ENCODE peak calls at places on chromosomes 6 and 20, in eight cellular contexts. W is HepG2, A is tibial nerve, I is A549, V is ovary, B is erythroblast, H is heart left ventricle, R is upper lobe of left lung. U is an unnamed sample.

GRCh38 chr6:90294989-90295853 is 1.4 kb downstream of the BACH2 start:
- DNase-seq in W (no peak), A (no peak), I (peak; percentile 29), V (peak; percentile 70), B (peak; percentile 60), H (peak; percentile 55), R (peak; percentile 91), U (no peak)

GRCh38 chr6:12266571-12266970 is 23.6 kb upstream of the EDN1 start:
- DNase-seq in W (no peak), A (no peak), I (no peak), V (no peak), B (no peak), H (no peak), R (no peak), U (no peak)

GRCh38 chr6:12791371-12791770 is 74.8 kb downstream of the PHACTR1 start:
- DNase-seq in W (no peak), A (no peak), I (no peak), V (no peak), B (no peak), H (no peak), R (no peak), U (no peak)

GRCh38 chr6:47126647-47127339 is 84.7 kb upstream of the ADGRF1 start:
- DNase-seq in W (peak; percentile 91), A (no peak), I (no peak), V (no peak), B (no peak), H (peak; percentile 24), R (no peak), U (no peak)

GRCh38 chr6:53866231-53866630 is 71.4 kb downstream of the LRRC1 start:
- DNase-seq in W (no peak), A (no peak), I (no peak), V (no peak), B (no peak), H (no peak), R (no peak), U (no peak)

GRCh38 chr6:82651845-82652333 is 288.3 kb downstream of the TPBG start:
- DNase-seq in W (no peak), A (no peak), I (no peak), V (no peak), B (no peak), H (no peak), R (no peak), U (no peak)

GRCh38 chr6:39855356-39855995 is 63.3 kb downstream of the DAAM2 start:
- DNase-seq in W (no peak), A (no peak), I (no peak), V (no peak), B (no peak), H (no peak), R (no peak), U (no peak)

GRCh38 chr6:75204222-75204958 is 1.5 kb downstream of the COL12A1 start:
- DNase-seq in W (peak; percentile 40), A (peak; percentile 74), I (peak; percentile 79), V (peak; percentile 90), B (peak; percentile 48), H (peak; percentile 77), R (no peak), U (peak; percentile 93)

GRCh38 chr20:52494244-52494643 is 302.7 kb upstream of the ZFP64 start:
- DNase-seq in W (no peak), A (no peak), I (peak; percentile 10), V (no peak), B (no peak), H (no peak), R (no peak), U (no peak)

GRCh38 chr20:39047417-39047985 is 85.4 kb downstream of the DHX35 start:
- DNase-seq in W (no peak), A (no peak), I (no peak), V (no peak), B (no peak), H (no peak), R (peak; percentile 61), U (no peak)

GRCh38 chr20:34037121-34037520 is 43.4 kb downstream of the RALY start:
- DNase-seq in W (no peak), A (no peak), I (no peak), V (no peak), B (peak; percentile 13), H (peak; percentile 25), R (no peak), U (no peak)

GRCh38 chr6:36335465-36336209 is 1.1 kb downstream of the BNIP5 start:
- DNase-seq in W (no peak), A (no peak), I (no peak), V (no peak), B (no peak), H (no peak), R (no peak), U (no peak)

GRCh38 chr6:36334832-36335459 is 1.7 kb downstream of the BNIP5 start:
- DNase-seq in W (peak; percentile 60), A (no peak), I (no peak), V (no peak), B (no peak), H (no peak), R (no peak), U (no peak)

GRCh38 chr6:36337814-36338213 is 1.1 kb upstream of the BNIP5 start:
- DNase-seq in W (no peak), A (no peak), I (no peak), V (no peak), B (no peak), H (no peak), R (no peak), U (no peak)

GRCh38 chr6:36336210-36336588 is 489 bp downstream of the BNIP5 start:
- DNase-seq in W (no peak), A (no peak), I (no peak), V (no peak), B (no peak), H (no peak), R (no peak), U (no peak)

DNA sequence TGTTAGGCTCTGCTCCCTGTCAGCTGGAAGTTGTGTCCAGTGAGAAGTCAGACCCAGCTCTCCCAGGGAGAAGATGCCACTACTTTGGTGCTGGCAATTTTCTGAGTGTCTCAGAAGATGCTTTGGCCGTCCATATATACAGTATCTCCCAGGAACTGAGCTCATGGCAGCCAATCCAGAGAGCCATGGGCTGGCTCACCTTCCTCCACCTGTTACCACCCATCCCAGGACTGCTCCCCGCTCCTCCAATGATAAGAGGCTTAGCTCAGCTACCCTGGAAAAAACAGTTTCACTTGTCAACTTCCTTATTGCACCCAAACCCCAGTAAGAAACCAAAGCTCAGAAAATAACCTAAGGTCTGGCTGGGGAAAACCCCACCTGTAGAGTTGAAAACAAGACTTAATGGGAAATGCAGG is at the start of gene BNIP5:
- DNase-seq in W (no peak), A (no peak), I (no peak), V (no peak), B (no peak), H (no peak), R (no peak), U (no peak)
- TF ChIP-seq POLR2A in W (no peak), A (no peak), I (no peak), V (no peak), B (no peak), H (no peak), R (no peak), U (no peak)

DNA sequence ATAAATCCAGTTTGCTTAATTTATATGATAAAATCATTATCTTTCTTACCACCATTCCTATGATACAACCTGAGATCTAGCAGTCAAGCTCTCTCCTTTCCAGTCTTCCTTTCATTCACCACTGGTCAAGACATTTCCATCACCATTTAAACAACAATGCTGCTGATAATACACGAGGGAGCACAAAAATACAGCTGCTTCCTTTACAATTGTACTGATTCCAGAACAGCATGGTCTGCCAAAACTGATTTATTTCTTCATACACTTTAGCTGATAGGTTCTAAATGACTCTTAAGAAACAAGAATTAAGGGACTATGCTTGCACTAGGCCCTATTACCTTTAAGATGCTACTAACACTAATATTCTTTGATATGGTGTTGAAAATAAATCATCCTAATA is 65.0 kb downstream of the EPM2A start:
- DNase-seq in W (no peak), A (no peak), I (no peak), V (no peak), B (no peak), H (no peak), R (no peak), U (no peak)
- TF ChIP-seq POLR2A in W (no peak), A (no peak), I (no peak), V (no peak), B (no peak), H (no peak), R (no peak), U (no peak)

DNA sequence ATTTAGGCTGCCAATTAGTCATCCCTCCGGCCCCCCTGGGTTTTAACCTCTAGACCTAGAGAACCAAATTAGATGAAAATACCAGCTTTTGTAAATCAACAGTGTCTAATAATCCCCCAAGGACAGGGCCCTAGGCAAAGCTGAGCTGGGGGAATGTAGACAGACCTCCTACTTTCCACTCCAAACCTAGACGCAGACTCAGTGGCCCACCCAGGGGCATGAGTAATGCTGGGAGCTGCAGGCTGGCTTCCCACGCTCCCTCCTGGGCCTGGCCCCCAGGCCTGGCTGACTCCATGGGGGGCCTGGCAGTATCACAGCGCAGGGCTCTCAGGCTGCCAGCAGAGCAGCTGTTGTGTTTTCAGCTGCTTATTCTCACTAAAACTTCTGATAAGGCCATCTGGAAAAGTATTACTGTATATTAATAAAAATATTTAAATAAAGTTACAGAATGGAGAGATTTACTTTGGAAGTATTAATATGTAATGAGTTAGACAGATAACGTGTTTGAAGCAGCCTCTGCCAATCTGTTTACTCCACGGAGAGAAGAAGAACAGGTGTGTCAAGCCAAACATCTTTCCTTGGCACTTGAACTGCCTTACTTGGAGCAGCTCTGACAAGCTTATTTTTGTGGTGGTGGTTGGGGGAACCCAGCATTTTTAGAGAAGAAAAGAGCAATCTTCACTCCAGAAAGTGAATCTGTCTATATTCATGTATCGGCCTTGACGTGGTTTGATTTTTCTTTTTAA is 144.0 kb upstream of the AGPAT4 start:
- DNase-seq in W (no peak), A (peak; percentile 38), I (peak; percentile 45), V (peak; percentile 83), B (no peak), H (peak; percentile 74), R (peak; percentile 56), U (no peak)
- TF ChIP-seq POLR2A in W (no peak), A (no peak), I (no peak), V (no peak), B (no peak), H (no peak), R (no peak), U (no peak)

GRCh38 chr6:26216015-26216885 is 129.0 kb downstream of the HFE start:
- DNase-seq in W (peak; percentile 99), A (peak; percentile 81), I (no peak), V (peak; percentile 74), B (peak; percentile 97), H (peak; percentile 68), R (no peak), U (peak; percentile 95)

GRCh38 chr6:26218824-26219223 is 131.6 kb downstream of the HFE start:
- DNase-seq in W (no peak), A (no peak), I (no peak), V (no peak), B (no peak), H (no peak), R (no peak), U (no peak)

GRCh38 chr6:26217714-26218075 is 130.5 kb downstream of the HFE start:
- DNase-seq in W (no peak), A (no peak), I (no peak), V (no peak), B (peak; percentile 78), H (no peak), R (no peak), U (no peak)

GRCh38 chr6:26215200-26216014 is 128.2 kb downstream of the HFE start:
- DNase-seq in W (peak; percentile 39), A (no peak), I (no peak), V (no peak), B (peak; percentile 86), H (no peak), R (no peak), U (no peak)

GRCh38 chr6:26216886-26217713 is 129.9 kb downstream of the HFE start:
- DNase-seq in W (peak; percentile 93), A (peak; percentile 70), I (no peak), V (peak; percentile 88), B (peak; percentile 97), H (peak; percentile 80), R (peak; percentile 89), U (peak; percentile 96)
- TF ChIP-seq POLR2A in W (peak; percentile 80), A (peak; percentile 58), I (no peak), V (peak; percentile 17), B (peak; percentile 96), H (no peak), R (no peak), U (peak; percentile 32)